ENCODE peak calls at places on chromosomes 3 and 15, in seven cellular contexts. C is activated gamma-delta T cell treated with anti-CD3 and anti-CD28 coated beads, Interleukin-2, amount 50 U/mL, for 16 hours; M is brain microvascular endothelial cell; Q is T-helper 17 cell; P is hippocampal formation; W is HT-29; X is lower lobe of right lung. F is an unnamed sample.
A peak's percentile ranks its signal among the peaks of the same experiment; 100 is the strongest.

GRCh38 chr15:25668236-25668635 is 194.9 kb downstream of the ATP10A start:
- DNase-seq in Q (no peak), M (no peak), W (no peak), P (no peak), X (no peak), C (no peak), F (no peak)

GRCh38 chr3:188683032-188683491 is 488.7 kb upstream of the TPRG1 start:
- DNase-seq in M (peak; percentile 92), P (no peak), X (no peak), C (no peak), Q (no peak), W (peak; percentile 4), F (no peak)

GRCh38 chr3:24704496-24704895 is 209.8 kb upstream of the THRB start:
- DNase-seq in Q (no peak), X (no peak), P (no peak), W (no peak), C (no peak), M (no peak), F (no peak)

GRCh38 chr15:91517491-91518200 is 335.9 kb upstream of the SLCO3A1 start:
- DNase-seq in M (peak; percentile 24), P (no peak), X (no peak), C (no peak), W (no peak), Q (no peak), F (no peak)

GRCh38 chr3:23390989-23391388 is 187.9 kb downstream of the UBE2E2 start:
- DNase-seq in P (no peak), W (no peak), X (no peak), C (no peak), Q (no peak), M (no peak), F (no peak)

GRCh38 chr3:148938306-148938705 is 53.0 kb upstream of the GYG1 start:
- DNase-seq in Q (no peak), W (no peak), M (no peak), P (no peak), X (no peak), C (no peak), F (no peak)

GRCh38 chr3:33658971-33659848 is 58.8 kb downstream of the CLASP2 start:
- DNase-seq in W (peak; percentile 58), M (peak; percentile 74), Q (no peak), X (peak; percentile 71), C (peak; percentile 1), P (peak; percentile 98), F (peak; percentile 97)

GRCh38 chr3:178434206-178434805 is 101.9 kb upstream of the KCNMB2 start:
- DNase-seq in Q (no peak), C (no peak), M (no peak), P (peak; percentile 52), X (no peak), W (no peak), F (no peak)

GRCh38 chr3:119333773-119334492 is 39.8 kb downstream of the ARHGAP31 start:
- DNase-seq in C (no peak), P (no peak), W (no peak), X (no peak), Q (no peak), M (no peak), F (no peak)

GRCh38 chr3:101202640-101203039 is 117.7 kb downstream of the IMPG2 start:
- DNase-seq in W (no peak), Q (no peak), P (no peak), M (no peak), C (no peak), X (no peak), F (no peak)

GRCh38 chr3:141619450-141619849 is 118.6 kb upstream of the RNF7 start:
- DNase-seq in C (no peak), P (no peak), Q (no peak), M (no peak), X (no peak), W (no peak), F (no peak)

GRCh38 chr15:71411538-71412482 is 296.5 kb downstream of the THSD4 start:
- DNase-seq in C (no peak), P (peak; percentile 37), Q (no peak), W (peak; percentile 84), X (peak; percentile 76), M (peak; percentile 30), F (no peak)

GRCh38 chr15:101489633-101490407 is at the start of gene PCSK6:
- DNase-seq in C (no peak), M (no peak), P (peak; percentile 40), Q (no peak), X (no peak), W (peak; percentile 45), F (peak; percentile 19)

GRCh38 chr15:39426552-39427532 is 154.0 kb upstream of the THBS1 start:
- DNase-seq in X (peak; percentile 73), M (peak; percentile 85), Q (peak; percentile 23), C (peak; percentile 73), W (no peak), P (no peak), F (peak; percentile 43)

GRCh38 chr15:85763157-85763556 is 31.6 kb downstream of the KLHL25 start:
- DNase-seq in C (no peak), P (no peak), X (peak; percentile 41), M (no peak), W (no peak), Q (no peak), F (no peak)

GRCh38 chr15:25268166-25268565 is 170.7 kb downstream of the UBE3A start:
- DNase-seq in M (no peak), Q (no peak), X (no peak), C (no peak), P (no peak), W (peak; percentile 31), F (no peak)

GRCh38 chr3:143127801-143128200 is 8.2 kb downstream of the CHST2 start:
- DNase-seq in P (no peak), C (no peak), W (no peak), Q (no peak), M (no peak), X (no peak), F (no peak)

GRCh38 chr15:86103825-86104224 is 24.2 kb downstream of the AGBL1 start:
- DNase-seq in P (no peak), M (no peak), C (no peak), Q (no peak), W (no peak), X (no peak), F (no peak)

GRCh38 chr3:13419356-13420050 is 619 bp downstream of the NUP210 start:
- DNase-seq in Q (peak; percentile 53), X (peak; percentile 77), P (peak; percentile 22), M (no peak), W (peak; percentile 37), C (peak; percentile 29), F (peak; percentile 50)

GRCh38 chr3:61956236-61956635 is 394.9 kb downstream of the PTPRG start:
- DNase-seq in P (no peak), W (no peak), X (no peak), C (no peak), M (no peak), Q (no peak), F (no peak)

F was measured in dorsolateral prefrontal cortex.